ENCODE peak calls at places on chromosomes 4 and X, in seven cellular contexts. One of them, this sample, is unnamed.

GRCh38 chrX:23726196-23726595 is 16.9 kb downstream of the ACOT9 start:
- DNase-seq in activated naive CD4-positive, alpha-beta T cell treated with anti-CD3 and anti-CD28 coated beads, Interleukin-2, amount 50 U/mL, for 72 hours: no peak
- DNase-seq in MV-4-11: peak
- DNase-seq in epithelial cell of esophagus: no peak
- DNase-seq in stimulated activated CD4-positive, alpha-beta T cell treated with anti-CD3 and anti-CD28 coated beads, Interleukin-12 subunit alpha, Interleukin-12 subunit beta, amount 100 ng/mL, for 48 hours: no peak
- DNase-seq in HTR-8/SVneo: no peak
- DNase-seq in stimulated activated effector memory CD8-positive, alpha-beta T cell treated with anti-CD3 and anti-CD28 coated beads, Interleukin-12 subunit alpha, Interleukin-12 subunit beta, amount 100 ng/mL, for 72 hours: no peak
- DNase-seq in this sample: no peak

GRCh38 chrX:42028113-42028512 is 104.8 kb upstream of the CASK start:
- DNase-seq in activated naive CD4-positive, alpha-beta T cell treated with anti-CD3 and anti-CD28 coated beads, Interleukin-2, amount 50 U/mL, for 72 hours: no peak
- DNase-seq in MV-4-11: no peak
- DNase-seq in epithelial cell of esophagus: no peak
- DNase-seq in stimulated activated CD4-positive, alpha-beta T cell treated with anti-CD3 and anti-CD28 coated beads, Interleukin-12 subunit alpha, Interleukin-12 subunit beta, amount 100 ng/mL, for 48 hours: no peak
- DNase-seq in HTR-8/SVneo: no peak
- DNase-seq in stimulated activated effector memory CD8-positive, alpha-beta T cell treated with anti-CD3 and anti-CD28 coated beads, Interleukin-12 subunit alpha, Interleukin-12 subunit beta, amount 100 ng/mL, for 72 hours: no peak
- DNase-seq in this sample: no peak

GRCh38 chrX:51296138-51296537 is 36.5 kb upstream of the NUDT10 start:
- DNase-seq in activated naive CD4-positive, alpha-beta T cell treated with anti-CD3 and anti-CD28 coated beads, Interleukin-2, amount 50 U/mL, for 72 hours: no peak
- DNase-seq in MV-4-11: no peak
- DNase-seq in epithelial cell of esophagus: no peak
- DNase-seq in stimulated activated CD4-positive, alpha-beta T cell treated with anti-CD3 and anti-CD28 coated beads, Interleukin-12 subunit alpha, Interleukin-12 subunit beta, amount 100 ng/mL, for 48 hours: no peak
- DNase-seq in HTR-8/SVneo: no peak
- DNase-seq in stimulated activated effector memory CD8-positive, alpha-beta T cell treated with anti-CD3 and anti-CD28 coated beads, Interleukin-12 subunit alpha, Interleukin-12 subunit beta, amount 100 ng/mL, for 72 hours: no peak
- DNase-seq in this sample: no peak

GRCh38 chr4:4395849-4396627 is 9.1 kb downstream of the NSG1 start:
- DNase-seq in activated naive CD4-positive, alpha-beta T cell treated with anti-CD3 and anti-CD28 coated beads, Interleukin-2, amount 50 U/mL, for 72 hours: no peak
- DNase-seq in MV-4-11: no peak
- DNase-seq in epithelial cell of esophagus: no peak
- DNase-seq in stimulated activated CD4-positive, alpha-beta T cell treated with anti-CD3 and anti-CD28 coated beads, Interleukin-12 subunit alpha, Interleukin-12 subunit beta, amount 100 ng/mL, for 48 hours: no peak
- DNase-seq in HTR-8/SVneo: no peak
- DNase-seq in stimulated activated effector memory CD8-positive, alpha-beta T cell treated with anti-CD3 and anti-CD28 coated beads, Interleukin-12 subunit alpha, Interleukin-12 subunit beta, amount 100 ng/mL, for 72 hours: no peak
- DNase-seq in this sample: no peak

GRCh38 chr4:39044947-39045734 is 12.9 kb upstream of the TMEM156 start:
- DNase-seq in activated naive CD4-positive, alpha-beta T cell treated with anti-CD3 and anti-CD28 coated beads, Interleukin-2, amount 50 U/mL, for 72 hours: peak
- DNase-seq in MV-4-11: no peak
- DNase-seq in epithelial cell of esophagus: no peak
- DNase-seq in stimulated activated CD4-positive, alpha-beta T cell treated with anti-CD3 and anti-CD28 coated beads, Interleukin-12 subunit alpha, Interleukin-12 subunit beta, amount 100 ng/mL, for 48 hours: no peak
- DNase-seq in HTR-8/SVneo: no peak
- DNase-seq in stimulated activated effector memory CD8-positive, alpha-beta T cell treated with anti-CD3 and anti-CD28 coated beads, Interleukin-12 subunit alpha, Interleukin-12 subunit beta, amount 100 ng/mL, for 72 hours: no peak
- DNase-seq in this sample: no peak

GRCh38 chr4:188372051-188372450 is 232.8 kb downstream of the TRIML1 start:
- DNase-seq in activated naive CD4-positive, alpha-beta T cell treated with anti-CD3 and anti-CD28 coated beads, Interleukin-2, amount 50 U/mL, for 72 hours: no peak
- DNase-seq in MV-4-11: no peak
- DNase-seq in epithelial cell of esophagus: peak
- DNase-seq in stimulated activated CD4-positive, alpha-beta T cell treated with anti-CD3 and anti-CD28 coated beads, Interleukin-12 subunit alpha, Interleukin-12 subunit beta, amount 100 ng/mL, for 48 hours: no peak
- DNase-seq in HTR-8/SVneo: peak
- DNase-seq in stimulated activated effector memory CD8-positive, alpha-beta T cell treated with anti-CD3 and anti-CD28 coated beads, Interleukin-12 subunit alpha, Interleukin-12 subunit beta, amount 100 ng/mL, for 72 hours: no peak
- DNase-seq in this sample: no peak

GRCh38 chrX:69014200-69014599 is 151.1 kb downstream of the PJA1 start:
- DNase-seq in activated naive CD4-positive, alpha-beta T cell treated with anti-CD3 and anti-CD28 coated beads, Interleukin-2, amount 50 U/mL, for 72 hours: no peak
- DNase-seq in MV-4-11: no peak
- DNase-seq in epithelial cell of esophagus: peak
- DNase-seq in stimulated activated CD4-positive, alpha-beta T cell treated with anti-CD3 and anti-CD28 coated beads, Interleukin-12 subunit alpha, Interleukin-12 subunit beta, amount 100 ng/mL, for 48 hours: no peak
- DNase-seq in HTR-8/SVneo: no peak
- DNase-seq in stimulated activated effector memory CD8-positive, alpha-beta T cell treated with anti-CD3 and anti-CD28 coated beads, Interleukin-12 subunit alpha, Interleukin-12 subunit beta, amount 100 ng/mL, for 72 hours: no peak
- DNase-seq in this sample: peak

GRCh38 chr4:19987746-19988145 is 264.0 kb upstream of the SLIT2 start:
- DNase-seq in activated naive CD4-positive, alpha-beta T cell treated with anti-CD3 and anti-CD28 coated beads, Interleukin-2, amount 50 U/mL, for 72 hours: no peak
- DNase-seq in MV-4-11: no peak
- DNase-seq in epithelial cell of esophagus: peak
- DNase-seq in stimulated activated CD4-positive, alpha-beta T cell treated with anti-CD3 and anti-CD28 coated beads, Interleukin-12 subunit alpha, Interleukin-12 subunit beta, amount 100 ng/mL, for 48 hours: no peak
- DNase-seq in HTR-8/SVneo: no peak
- DNase-seq in stimulated activated effector memory CD8-positive, alpha-beta T cell treated with anti-CD3 and anti-CD28 coated beads, Interleukin-12 subunit alpha, Interleukin-12 subunit beta, amount 100 ng/mL, for 72 hours: no peak
- DNase-seq in this sample: no peak

GRCh38 chrX:83658731-83659130 is 150.6 kb downstream of the POU3F4 start:
- DNase-seq in activated naive CD4-positive, alpha-beta T cell treated with anti-CD3 and anti-CD28 coated beads, Interleukin-2, amount 50 U/mL, for 72 hours: no peak
- DNase-seq in MV-4-11: no peak
- DNase-seq in epithelial cell of esophagus: no peak
- DNase-seq in stimulated activated CD4-positive, alpha-beta T cell treated with anti-CD3 and anti-CD28 coated beads, Interleukin-12 subunit alpha, Interleukin-12 subunit beta, amount 100 ng/mL, for 48 hours: no peak
- DNase-seq in HTR-8/SVneo: no peak
- DNase-seq in stimulated activated effector memory CD8-positive, alpha-beta T cell treated with anti-CD3 and anti-CD28 coated beads, Interleukin-12 subunit alpha, Interleukin-12 subunit beta, amount 100 ng/mL, for 72 hours: no peak
- DNase-seq in this sample: no peak

GRCh38 chrX:19462231-19462630 is 53.1 kb downstream of the MAP3K15 start:
- DNase-seq in activated naive CD4-positive, alpha-beta T cell treated with anti-CD3 and anti-CD28 coated beads, Interleukin-2, amount 50 U/mL, for 72 hours: no peak
- DNase-seq in MV-4-11: no peak
- DNase-seq in epithelial cell of esophagus: no peak
- DNase-seq in stimulated activated CD4-positive, alpha-beta T cell treated with anti-CD3 and anti-CD28 coated beads, Interleukin-12 subunit alpha, Interleukin-12 subunit beta, amount 100 ng/mL, for 48 hours: no peak
- DNase-seq in HTR-8/SVneo: no peak
- DNase-seq in stimulated activated effector memory CD8-positive, alpha-beta T cell treated with anti-CD3 and anti-CD28 coated beads, Interleukin-12 subunit alpha, Interleukin-12 subunit beta, amount 100 ng/mL, for 72 hours: no peak
- DNase-seq in this sample: no peak

GRCh38 chr4:133316874-133317273 is 167.8 kb downstream of the PCDH10 start:
- DNase-seq in activated naive CD4-positive, alpha-beta T cell treated with anti-CD3 and anti-CD28 coated beads, Interleukin-2, amount 50 U/mL, for 72 hours: no peak
- DNase-seq in MV-4-11: no peak
- DNase-seq in epithelial cell of esophagus: peak
- DNase-seq in stimulated activated CD4-positive, alpha-beta T cell treated with anti-CD3 and anti-CD28 coated beads, Interleukin-12 subunit alpha, Interleukin-12 subunit beta, amount 100 ng/mL, for 48 hours: no peak
- DNase-seq in HTR-8/SVneo: no peak
- DNase-seq in stimulated activated effector memory CD8-positive, alpha-beta T cell treated with anti-CD3 and anti-CD28 coated beads, Interleukin-12 subunit alpha, Interleukin-12 subunit beta, amount 100 ng/mL, for 72 hours: no peak
- DNase-seq in this sample: no peak

GRCh38 chr4:78075986-78076385 is 18.9 kb downstream of the FRAS1 start:
- DNase-seq in activated naive CD4-positive, alpha-beta T cell treated with anti-CD3 and anti-CD28 coated beads, Interleukin-2, amount 50 U/mL, for 72 hours: no peak
- DNase-seq in MV-4-11: no peak
- DNase-seq in epithelial cell of esophagus: no peak
- DNase-seq in stimulated activated CD4-positive, alpha-beta T cell treated with anti-CD3 and anti-CD28 coated beads, Interleukin-12 subunit alpha, Interleukin-12 subunit beta, amount 100 ng/mL, for 48 hours: no peak
- DNase-seq in HTR-8/SVneo: no peak
- DNase-seq in stimulated activated effector memory CD8-positive, alpha-beta T cell treated with anti-CD3 and anti-CD28 coated beads, Interleukin-12 subunit alpha, Interleukin-12 subunit beta, amount 100 ng/mL, for 72 hours: no peak
- DNase-seq in this sample: no peak

GRCh38 chrX:46572295-46572936 is 1.1 kb upstream of the CHST7 start:
- DNase-seq in activated naive CD4-positive, alpha-beta T cell treated with anti-CD3 and anti-CD28 coated beads, Interleukin-2, amount 50 U/mL, for 72 hours: peak
- DNase-seq in MV-4-11: peak
- DNase-seq in epithelial cell of esophagus: peak
- DNase-seq in stimulated activated CD4-positive, alpha-beta T cell treated with anti-CD3 and anti-CD28 coated beads, Interleukin-12 subunit alpha, Interleukin-12 subunit beta, amount 100 ng/mL, for 48 hours: no peak
- DNase-seq in HTR-8/SVneo: no peak
- DNase-seq in stimulated activated effector memory CD8-positive, alpha-beta T cell treated with anti-CD3 and anti-CD28 coated beads, Interleukin-12 subunit alpha, Interleukin-12 subunit beta, amount 100 ng/mL, for 72 hours: no peak
- DNase-seq in this sample: no peak

GRCh38 chr4:183444953-183445543 is 612 bp downstream of the CDKN2AIP start:
- DNase-seq in activated naive CD4-positive, alpha-beta T cell treated with anti-CD3 and anti-CD28 coated beads, Interleukin-2, amount 50 U/mL, for 72 hours: peak
- DNase-seq in MV-4-11: peak
- DNase-seq in epithelial cell of esophagus: peak
- DNase-seq in stimulated activated CD4-positive, alpha-beta T cell treated with anti-CD3 and anti-CD28 coated beads, Interleukin-12 subunit alpha, Interleukin-12 subunit beta, amount 100 ng/mL, for 48 hours: no peak
- DNase-seq in HTR-8/SVneo: peak
- DNase-seq in stimulated activated effector memory CD8-positive, alpha-beta T cell treated with anti-CD3 and anti-CD28 coated beads, Interleukin-12 subunit alpha, Interleukin-12 subunit beta, amount 100 ng/mL, for 72 hours: no peak
- DNase-seq in this sample: peak

GRCh38 chr4:40309250-40309774 is 25.8 kb upstream of the CHRNA9 start:
- DNase-seq in activated naive CD4-positive, alpha-beta T cell treated with anti-CD3 and anti-CD28 coated beads, Interleukin-2, amount 50 U/mL, for 72 hours: peak
- DNase-seq in MV-4-11: no peak
- DNase-seq in epithelial cell of esophagus: peak
- DNase-seq in stimulated activated CD4-positive, alpha-beta T cell treated with anti-CD3 and anti-CD28 coated beads, Interleukin-12 subunit alpha, Interleukin-12 subunit beta, amount 100 ng/mL, for 48 hours: peak
- DNase-seq in HTR-8/SVneo: peak
- DNase-seq in stimulated activated effector memory CD8-positive, alpha-beta T cell treated with anti-CD3 and anti-CD28 coated beads, Interleukin-12 subunit alpha, Interleukin-12 subunit beta, amount 100 ng/mL, for 72 hours: peak
- DNase-seq in this sample: peak

GRCh38 chr4:185283723-185284122 is 74.3 kb downstream of the SNX25 start:
- DNase-seq in activated naive CD4-positive, alpha-beta T cell treated with anti-CD3 and anti-CD28 coated beads, Interleukin-2, amount 50 U/mL, for 72 hours: no peak
- DNase-seq in MV-4-11: no peak
- DNase-seq in epithelial cell of esophagus: peak
- DNase-seq in stimulated activated CD4-positive, alpha-beta T cell treated with anti-CD3 and anti-CD28 coated beads, Interleukin-12 subunit alpha, Interleukin-12 subunit beta, amount 100 ng/mL, for 48 hours: no peak
- DNase-seq in HTR-8/SVneo: no peak
- DNase-seq in stimulated activated effector memory CD8-positive, alpha-beta T cell treated with anti-CD3 and anti-CD28 coated beads, Interleukin-12 subunit alpha, Interleukin-12 subunit beta, amount 100 ng/mL, for 72 hours: no peak
- DNase-seq in this sample: no peak

GRCh38 chr4:168743576-168743975 is 246.7 kb downstream of the PALLD start:
- DNase-seq in activated naive CD4-positive, alpha-beta T cell treated with anti-CD3 and anti-CD28 coated beads, Interleukin-2, amount 50 U/mL, for 72 hours: no peak
- DNase-seq in MV-4-11: no peak
- DNase-seq in epithelial cell of esophagus: no peak
- DNase-seq in stimulated activated CD4-positive, alpha-beta T cell treated with anti-CD3 and anti-CD28 coated beads, Interleukin-12 subunit alpha, Interleukin-12 subunit beta, amount 100 ng/mL, for 48 hours: no peak
- DNase-seq in HTR-8/SVneo: no peak
- DNase-seq in stimulated activated effector memory CD8-positive, alpha-beta T cell treated with anti-CD3 and anti-CD28 coated beads, Interleukin-12 subunit alpha, Interleukin-12 subunit beta, amount 100 ng/mL, for 72 hours: no peak
- DNase-seq in this sample: no peak

GRCh38 chrX:86806786-86807185 is 658.5 kb downstream of the DACH2 start:
- DNase-seq in activated naive CD4-positive, alpha-beta T cell treated with anti-CD3 and anti-CD28 coated beads, Interleukin-2, amount 50 U/mL, for 72 hours: no peak
- DNase-seq in MV-4-11: peak
- DNase-seq in epithelial cell of esophagus: peak
- DNase-seq in stimulated activated CD4-positive, alpha-beta T cell treated with anti-CD3 and anti-CD28 coated beads, Interleukin-12 subunit alpha, Interleukin-12 subunit beta, amount 100 ng/mL, for 48 hours: no peak
- DNase-seq in HTR-8/SVneo: no peak
- DNase-seq in stimulated activated effector memory CD8-positive, alpha-beta T cell treated with anti-CD3 and anti-CD28 coated beads, Interleukin-12 subunit alpha, Interleukin-12 subunit beta, amount 100 ng/mL, for 72 hours: no peak
- DNase-seq in this sample: no peak